ENCODE peak calls at places on chromosomes 13 and 19, in nine cellular contexts. One of them, this sample, is unnamed. For H3K4me1, the result is how much of the 10 kb centered on the place peaks cover.

GRCh38 chr19:29449371-29449770 is 76.4 kb upstream of the VSTM2B start:
- DNase-seq in heart right ventricle: no peak
- DNase-seq in testis: no peak
- DNase-seq in right lobe of liver: no peak
- DNase-seq in esophagus muscularis mucosa: peak
- DNase-seq in colonic mucosa: peak
- DNase-seq in neural progenitor cell: no peak
- DNase-seq in HCT116: no peak
- DNase-seq in right cardiac atrium: no peak
- DNase-seq in this sample: no peak

GRCh38 chr19:37987356-37988332 is 80.6 kb downstream of the SIPA1L3 start:
- DNase-seq in heart right ventricle: no peak
- DNase-seq in testis: no peak
- DNase-seq in right lobe of liver: no peak
- DNase-seq in esophagus muscularis mucosa: no peak
- DNase-seq in colonic mucosa: peak
- DNase-seq in neural progenitor cell: peak
- DNase-seq in HCT116: no peak
- DNase-seq in right cardiac atrium: no peak
- DNase-seq in this sample: peak

GRCh38 chr13:77300176-77301141 is 26.4 kb downstream of the MYCBP2 start:
- DNase-seq in heart right ventricle: no peak
- DNase-seq in testis: no peak
- DNase-seq in right lobe of liver: no peak
- DNase-seq in esophagus muscularis mucosa: no peak
- DNase-seq in colonic mucosa: no peak
- DNase-seq in neural progenitor cell: no peak
- DNase-seq in HCT116: no peak
- DNase-seq in right cardiac atrium: no peak
- DNase-seq in this sample: no peak

GRCh38 chr13:113584870-113585671 is 518 bp downstream of the TFDP1 start:
- DNase-seq in heart right ventricle: no peak
- DNase-seq in testis: peak
- DNase-seq in right lobe of liver: peak
- DNase-seq in esophagus muscularis mucosa: peak
- DNase-seq in colonic mucosa: peak
- DNase-seq in neural progenitor cell: peak
- DNase-seq in HCT116: no peak
- DNase-seq in right cardiac atrium: no peak
- DNase-seq in this sample: peak

GRCh38 chr19:3210347-3211017 is 14.0 kb upstream of the CELF5 start:
- DNase-seq in heart right ventricle: no peak
- DNase-seq in testis: peak
- DNase-seq in right lobe of liver: no peak
- DNase-seq in esophagus muscularis mucosa: no peak
- DNase-seq in colonic mucosa: peak
- DNase-seq in neural progenitor cell: peak
- DNase-seq in HCT116: peak
- DNase-seq in right cardiac atrium: no peak
- DNase-seq in this sample: peak

GRCh38 chr13:98664924-98665637 is 87.4 kb downstream of the SLC15A1 start:
- DNase-seq in heart right ventricle: no peak
- DNase-seq in testis: no peak
- DNase-seq in right lobe of liver: no peak
- DNase-seq in esophagus muscularis mucosa: no peak
- DNase-seq in colonic mucosa: no peak
- DNase-seq in neural progenitor cell: no peak
- DNase-seq in HCT116: peak
- DNase-seq in right cardiac atrium: no peak
- DNase-seq in this sample: no peak

GRCh38 chr13:29908917-29909755 is 58.7 kb upstream of the UBL3 start:
- DNase-seq in heart right ventricle: no peak
- DNase-seq in testis: no peak
- DNase-seq in right lobe of liver: no peak
- DNase-seq in esophagus muscularis mucosa: no peak
- DNase-seq in colonic mucosa: no peak
- DNase-seq in neural progenitor cell: no peak
- DNase-seq in HCT116: no peak
- DNase-seq in right cardiac atrium: no peak
- DNase-seq in this sample: no peak

GRCh38 chr19:46213156-46213555 is 16.4 kb upstream of the IGFL1 start:
- DNase-seq in heart right ventricle: no peak
- DNase-seq in testis: no peak
- DNase-seq in right lobe of liver: no peak
- DNase-seq in esophagus muscularis mucosa: no peak
- DNase-seq in colonic mucosa: no peak
- DNase-seq in neural progenitor cell: no peak
- DNase-seq in HCT116: no peak
- DNase-seq in right cardiac atrium: no peak
- DNase-seq in this sample: no peak

GRCh38 chr19:47433121-47433520 is 13.8 kb upstream of the MEIS3 start:
- DNase-seq in heart right ventricle: no peak
- DNase-seq in testis: no peak
- DNase-seq in right lobe of liver: no peak
- DNase-seq in esophagus muscularis mucosa: no peak
- DNase-seq in colonic mucosa: no peak
- DNase-seq in neural progenitor cell: no peak
- DNase-seq in HCT116: no peak
- DNase-seq in right cardiac atrium: no peak
- DNase-seq in this sample: no peak

GRCh38 chr13:62696490-62696889 is 1280.8 kb upstream of the PCDH20 start:
- DNase-seq in heart right ventricle: no peak
- DNase-seq in testis: no peak
- DNase-seq in right lobe of liver: no peak
- DNase-seq in esophagus muscularis mucosa: no peak
- DNase-seq in colonic mucosa: no peak
- DNase-seq in neural progenitor cell: no peak
- DNase-seq in HCT116: no peak
- DNase-seq in right cardiac atrium: no peak
- DNase-seq in this sample: no peak

GRCh38 chr13:94312511-94313191 is 166.8 kb downstream of the DCT start:
- DNase-seq in heart right ventricle: no peak
- DNase-seq in testis: no peak
- DNase-seq in right lobe of liver: no peak
- DNase-seq in esophagus muscularis mucosa: no peak
- DNase-seq in colonic mucosa: no peak
- DNase-seq in neural progenitor cell: peak
- DNase-seq in HCT116: no peak
- DNase-seq in right cardiac atrium: no peak
- DNase-seq in this sample: no peak

GRCh38 chr19:13843104-13843921 is 33.6 kb upstream of the NANOS3 start:
- DNase-seq in heart right ventricle: peak
- DNase-seq in testis: no peak
- DNase-seq in right lobe of liver: no peak
- DNase-seq in esophagus muscularis mucosa: no peak
- DNase-seq in colonic mucosa: peak
- DNase-seq in neural progenitor cell: peak
- DNase-seq in HCT116: no peak
- DNase-seq in right cardiac atrium: peak
- DNase-seq in this sample: peak

GRCh38 chr19:13844130-13844631 is 32.8 kb upstream of the NANOS3 start:
- DNase-seq in heart right ventricle: no peak
- DNase-seq in testis: no peak
- DNase-seq in right lobe of liver: no peak
- DNase-seq in esophagus muscularis mucosa: no peak
- DNase-seq in colonic mucosa: peak
- DNase-seq in neural progenitor cell: no peak
- DNase-seq in HCT116: no peak
- DNase-seq in right cardiac atrium: no peak
- DNase-seq in this sample: no peak

GRCh38 chr19:13841339-13842293 is 35.3 kb upstream of the NANOS3 start:
- DNase-seq in heart right ventricle: peak
- DNase-seq in testis: no peak
- DNase-seq in right lobe of liver: peak
- DNase-seq in esophagus muscularis mucosa: no peak
- DNase-seq in colonic mucosa: peak
- DNase-seq in neural progenitor cell: no peak
- DNase-seq in HCT116: no peak
- DNase-seq in right cardiac atrium: peak
- DNase-seq in this sample: peak

GRCh38 chr19:13840751-13841338 is 36.1 kb upstream of the NANOS3 start:
- DNase-seq in heart right ventricle: no peak
- DNase-seq in testis: no peak
- DNase-seq in right lobe of liver: no peak
- DNase-seq in esophagus muscularis mucosa: no peak
- DNase-seq in colonic mucosa: no peak
- DNase-seq in neural progenitor cell: no peak
- DNase-seq in HCT116: no peak
- DNase-seq in right cardiac atrium: no peak
- DNase-seq in this sample: no peak

DNA sequence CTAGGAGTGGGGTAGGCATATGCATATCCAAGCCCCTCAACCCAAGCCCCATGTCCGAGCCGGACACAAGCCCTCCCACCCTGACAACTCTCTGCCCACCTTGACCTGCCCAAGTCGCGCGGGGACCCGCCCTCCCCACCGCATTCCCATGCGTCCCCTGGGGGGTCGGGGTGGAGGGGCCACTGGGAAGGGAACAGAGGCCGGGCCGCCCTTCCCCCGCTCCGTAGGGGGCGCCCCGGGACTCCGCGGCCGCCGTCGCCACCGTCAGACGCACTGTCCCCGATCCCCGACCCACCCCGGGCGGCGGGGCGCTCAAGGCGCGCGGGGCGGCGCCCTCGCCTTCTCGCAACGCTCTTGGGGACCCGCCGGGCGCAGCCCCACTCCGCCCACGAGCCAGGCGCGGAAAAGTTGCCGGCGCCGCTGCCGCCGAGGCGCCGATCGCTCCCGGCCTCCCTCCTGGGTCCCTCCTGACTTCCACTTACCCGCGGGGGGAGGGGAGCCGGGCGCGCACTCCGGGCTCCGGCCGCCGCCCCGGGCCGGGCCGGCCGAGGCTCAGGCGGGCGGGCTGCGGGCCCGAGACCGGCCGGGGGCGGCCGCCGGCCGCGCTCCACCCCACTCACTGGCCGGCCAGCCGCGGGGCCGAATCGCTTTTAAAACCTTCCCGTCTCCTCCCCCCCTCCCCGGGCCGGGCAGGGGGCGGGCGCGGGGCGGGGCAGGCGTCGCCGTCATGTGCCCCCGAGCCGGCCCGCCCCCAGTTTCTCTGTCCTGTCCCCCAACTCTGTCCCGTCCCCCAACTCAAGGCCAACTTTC is 34.4 kb upstream of the NANOS3 start:
- DNase-seq in heart right ventricle: peak
- DNase-seq in testis: peak
- DNase-seq in right lobe of liver: peak
- DNase-seq in esophagus muscularis mucosa: no peak
- DNase-seq in colonic mucosa: peak
- DNase-seq in neural progenitor cell: peak
- DNase-seq in HCT116: no peak
- DNase-seq in right cardiac atrium: peak
- DNase-seq in this sample: peak
- H3K4me1 ChIP-seq in heart right ventricle: half or more
- H3K4me1 ChIP-seq in testis: under half
- H3K4me1 ChIP-seq in right lobe of liver: under half
- H3K4me1 ChIP-seq in esophagus muscularis mucosa: under half
- H3K4me1 ChIP-seq in colonic mucosa: under half
- H3K4me1 ChIP-seq in neural progenitor cell: under half
- H3K4me1 ChIP-seq in HCT116: half or more
- H3K4me1 ChIP-seq in right cardiac atrium: under half
- H3K4me1 ChIP-seq in this sample: half or more

GRCh38 chr19:54952591-54953344 is 5.4 kb upstream of the NLRP7 start:
- DNase-seq in heart right ventricle: no peak
- DNase-seq in testis: no peak
- DNase-seq in right lobe of liver: no peak
- DNase-seq in esophagus muscularis mucosa: no peak
- DNase-seq in colonic mucosa: no peak
- DNase-seq in neural progenitor cell: peak
- DNase-seq in HCT116: no peak
- DNase-seq in right cardiac atrium: peak
- DNase-seq in this sample: no peak
- H3K4me1 ChIP-seq in heart right ventricle: under half
- H3K4me1 ChIP-seq in testis: under half
- H3K4me1 ChIP-seq in right lobe of liver: under half
- H3K4me1 ChIP-seq in esophagus muscularis mucosa: under half
- H3K4me1 ChIP-seq in colonic mucosa: under half
- H3K4me1 ChIP-seq in neural progenitor cell: under half
- H3K4me1 ChIP-seq in HCT116: under half
- H3K4me1 ChIP-seq in right cardiac atrium: under half
- H3K4me1 ChIP-seq in this sample: under half

GRCh38 chr19:40420451-40420765 is 5.4 kb downstream of the SERTAD1 start:
- DNase-seq in heart right ventricle: no peak
- DNase-seq in testis: no peak
- DNase-seq in right lobe of liver: no peak
- DNase-seq in esophagus muscularis mucosa: no peak
- DNase-seq in colonic mucosa: no peak
- DNase-seq in neural progenitor cell: no peak
- DNase-seq in HCT116: no peak
- DNase-seq in right cardiac atrium: no peak
- DNase-seq in this sample: no peak

GRCh38 chr19:40419780-40420179 is 6.0 kb downstream of the SERTAD1 start:
- DNase-seq in heart right ventricle: no peak
- DNase-seq in testis: no peak
- DNase-seq in right lobe of liver: no peak
- DNase-seq in esophagus muscularis mucosa: no peak
- DNase-seq in colonic mucosa: no peak
- DNase-seq in neural progenitor cell: no peak
- DNase-seq in HCT116: no peak
- DNase-seq in right cardiac atrium: no peak
- DNase-seq in this sample: no peak

GRCh38 chr19:40417714-40417996 is 4.5 kb upstream of the PRX start:
- DNase-seq in heart right ventricle: no peak
- DNase-seq in testis: no peak
- DNase-seq in right lobe of liver: no peak
- DNase-seq in esophagus muscularis mucosa: no peak
- DNase-seq in colonic mucosa: no peak
- DNase-seq in neural progenitor cell: no peak
- DNase-seq in HCT116: no peak
- DNase-seq in right cardiac atrium: no peak
- DNase-seq in this sample: no peak

GRCh38 chr19:40418040-40418439 is 4.9 kb upstream of the PRX start:
- DNase-seq in heart right ventricle: no peak
- DNase-seq in testis: no peak
- DNase-seq in right lobe of liver: no peak
- DNase-seq in esophagus muscularis mucosa: no peak
- DNase-seq in colonic mucosa: no peak
- DNase-seq in neural progenitor cell: no peak
- DNase-seq in HCT116: no peak
- DNase-seq in right cardiac atrium: no peak
- DNase-seq in this sample: no peak

GRCh38 chr19:40419066-40419612 is 6.0 kb upstream of the PRX start:
- DNase-seq in heart right ventricle: no peak
- DNase-seq in testis: no peak
- DNase-seq in right lobe of liver: no peak
- DNase-seq in esophagus muscularis mucosa: no peak
- DNase-seq in colonic mucosa: no peak
- DNase-seq in neural progenitor cell: no peak
- DNase-seq in HCT116: no peak
- DNase-seq in right cardiac atrium: no peak
- DNase-seq in this sample: no peak
- H3K4me1 ChIP-seq in heart right ventricle: half or more
- H3K4me1 ChIP-seq in testis: under half
- H3K4me1 ChIP-seq in right lobe of liver: under half
- H3K4me1 ChIP-seq in esophagus muscularis mucosa: under half
- H3K4me1 ChIP-seq in colonic mucosa: under half
- H3K4me1 ChIP-seq in neural progenitor cell: under half
- H3K4me1 ChIP-seq in HCT116: half or more
- H3K4me1 ChIP-seq in right cardiac atrium: under half
- H3K4me1 ChIP-seq in this sample: under half

DNA sequence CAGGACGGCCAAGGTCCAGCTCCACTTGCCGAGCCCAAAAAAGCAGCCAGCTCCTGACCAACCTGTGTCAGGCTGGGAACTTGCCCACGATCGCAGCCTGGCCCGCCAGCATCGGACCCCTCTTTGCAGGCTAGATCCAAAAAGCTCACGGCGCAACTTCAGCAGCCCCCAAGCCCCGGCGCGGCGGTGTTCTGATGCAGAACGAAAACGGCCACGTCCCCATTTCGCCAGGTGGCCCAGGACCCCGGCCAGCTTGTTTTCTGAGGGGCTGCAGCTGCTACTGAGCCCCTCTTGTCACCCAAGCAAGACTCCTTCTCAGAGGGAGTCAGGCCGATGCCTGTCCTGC is 1.3 kb downstream of the TMEM259 start:
- DNase-seq in heart right ventricle: no peak
- DNase-seq in testis: no peak
- DNase-seq in right lobe of liver: no peak
- DNase-seq in esophagus muscularis mucosa: no peak
- DNase-seq in colonic mucosa: no peak
- DNase-seq in neural progenitor cell: no peak
- DNase-seq in HCT116: no peak
- DNase-seq in right cardiac atrium: no peak
- DNase-seq in this sample: no peak
- H3K4me1 ChIP-seq in heart right ventricle: half or more
- H3K4me1 ChIP-seq in testis: half or more
- H3K4me1 ChIP-seq in right lobe of liver: under half
- H3K4me1 ChIP-seq in esophagus muscularis mucosa: half or more
- H3K4me1 ChIP-seq in colonic mucosa: under half
- H3K4me1 ChIP-seq in neural progenitor cell: under half
- H3K4me1 ChIP-seq in HCT116: half or more
- H3K4me1 ChIP-seq in right cardiac atrium: under half
- H3K4me1 ChIP-seq in this sample: half or more

This sample was measured in transverse colon.